ENCODE peak calls at places on chromosomes 11 and 22, in eight cellular contexts. J is heart right ventricle, D is K562, O is left ventricle myocardium inferior, K is psoas muscle, L is thoracic aorta, M is nephron progenitor cell, I is fibroblast of the aortic adventitia. W is an unnamed sample.

GRCh38 chr22:44182591-44183588 is 2.2 kb downstream of the PARVG start:
- DNase-seq in O (peak; percentile 48), M (no peak), L (no peak), J (peak; percentile 34), D (no peak), K (peak; percentile 72), I (no peak), W (no peak)

GRCh38 chr11:105046898-105047579 is 1.9 kb upstream of the CARD16 start:
- DNase-seq in L (no peak), K (no peak), I (peak; percentile 98), J (no peak), M (no peak), O (no peak), D (no peak), W (no peak)

GRCh38 chr22:16803255-16803917 is 21.8 kb downstream of the XKR3 start:
- DNase-seq in M (no peak), I (no peak), D (no peak), K (no peak), L (no peak), J (no peak), O (no peak), W (no peak)

GRCh38 chr11:128251140-128251539 is 336.2 kb downstream of the ETS1 start:
- DNase-seq in L (no peak), O (no peak), D (no peak), M (no peak), J (no peak), K (no peak), I (peak; percentile 40), W (no peak)

GRCh38 chr22:24427500-24428164 is at the start of gene ADORA2A:
- DNase-seq in J (no peak), M (no peak), D (no peak), O (no peak), K (peak; percentile 54), L (no peak), I (no peak), W (no peak)

GRCh38 chr11:23405350-23405937 is 545.2 kb upstream of the CCDC179 start:
- DNase-seq in D (no peak), O (peak; percentile 7), L (no peak), K (no peak), J (no peak), M (no peak), I (no peak), W (no peak)

GRCh38 chr22:31040542-31041398 is 40.3 kb upstream of the SMTN start:
- DNase-seq in M (no peak), O (no peak), L (no peak), J (no peak), D (no peak), K (no peak), I (no peak), W (no peak)

GRCh38 chr11:89498845-89499448 is 7.8 kb upstream of the NOX4 start:
- DNase-seq in M (no peak), O (no peak), J (no peak), I (no peak), K (no peak), D (peak; percentile 5), L (no peak), W (no peak)

GRCh38 chr22:47200273-47201051 is 438.0 kb downstream of the TBC1D22A start:
- DNase-seq in K (peak; percentile 41), J (no peak), I (peak; percentile 8), D (no peak), L (no peak), O (no peak), M (no peak), W (peak; percentile 10)

GRCh38 chr11:69339041-69339733 is 45.2 kb downstream of the MYEOV start:
- DNase-seq in M (no peak), D (no peak), I (no peak), O (no peak), K (no peak), J (no peak), L (no peak), W (no peak)

GRCh38 chr11:69293087-69293486 is 868 bp upstream of the MYEOV start:
- DNase-seq in D (peak; percentile 48), L (no peak), M (no peak), I (no peak), K (peak; percentile 44), J (no peak), O (no peak), W (no peak)

GRCh38 chr11:67600324-67601029 is 6.3 kb upstream of the NDUFV1 start:
- DNase-seq in O (no peak), L (no peak), M (no peak), I (no peak), K (no peak), D (peak; percentile 89), J (no peak), W (no peak)

GRCh38 chr11:46894506-46894905 is 23.8 kb downstream of the LRP4 start:
- DNase-seq in M (no peak), I (no peak), L (no peak), D (no peak), K (no peak), J (no peak), O (no peak), W (no peak)

GRCh38 chr11:93491941-93492340 is 51.2 kb downstream of the SMCO4 start:
- DNase-seq in L (no peak), M (no peak), J (no peak), D (no peak), O (no peak), K (no peak), I (no peak), W (no peak)

GRCh38 chr11:124115782-124116616 is 749 bp downstream of the VWA5A start:
- DNase-seq in K (no peak), L (no peak), D (no peak), O (no peak), I (no peak), J (no peak), M (no peak), W (no peak)

GRCh38 chr11:76448506-76448905 is 3.7 kb downstream of the EMSY start:
- DNase-seq in M (no peak), J (no peak), D (no peak), K (no peak), L (no peak), O (no peak), I (no peak), W (no peak)

GRCh38 chr22:35467788-35468187 is 67.8 kb downstream of the MCM5 start:
- DNase-seq in J (peak; percentile 75), I (peak; percentile 49), M (peak; percentile 20), K (peak; percentile 87), L (peak; percentile 23), O (peak; percentile 86), D (no peak), W (no peak)

GRCh38 chr11:66268953-66269906 is 791 bp downstream of the RAB1B start:
- DNase-seq in D (peak; percentile 54), M (peak; percentile 50), J (no peak), K (peak; percentile 66), L (no peak), I (peak; percentile 41), O (no peak), W (no peak)

GRCh38 chr11:59144579-59145345 is 2.1 kb downstream of the FAM111A start:
- DNase-seq in L (peak; percentile 33), J (peak; percentile 83), K (peak; percentile 85), O (peak; percentile 70), M (peak; percentile 57), D (peak; percentile 88), I (peak; percentile 86), W (peak; percentile 27)
- TF ChIP-seq CTCF in L (no peak), J (peak; percentile 11), K (no peak), O (no peak), M (no peak), D (peak; percentile 59), I (peak; percentile 6), W (no peak)

GRCh38 chr11:70926543-70926942 is 325.8 kb downstream of the SHANK2 start:
- DNase-seq in D (no peak), O (no peak), J (no peak), K (no peak), M (no peak), L (no peak), I (no peak), W (no peak)

GRCh38 chr11:70925238-70925637 is 327.1 kb downstream of the SHANK2 start:
- DNase-seq in I (no peak), D (no peak), L (no peak), O (no peak), J (no peak), M (no peak), K (no peak), W (no peak)

GRCh38 chr11:70930215-70930614 is 322.2 kb downstream of the SHANK2 start:
- DNase-seq in J (no peak), M (no peak), K (no peak), L (no peak), O (no peak), I (no peak), D (no peak), W (no peak)

GRCh38 chr11:70931430-70931829 is 320.9 kb downstream of the SHANK2 start:
- DNase-seq in K (peak; percentile 36), I (no peak), O (peak; percentile 21), L (no peak), M (no peak), D (no peak), J (no peak), W (no peak)

GRCh38 chr11:70928854-70929598 is 323.4 kb downstream of the SHANK2 start:
- DNase-seq in I (no peak), K (peak; percentile 34), D (no peak), J (no peak), L (no peak), M (no peak), O (no peak), W (no peak)
- TF ChIP-seq CTCF in I (no peak), K (no peak), D (no peak), J (no peak), L (no peak), M (no peak), O (no peak), W (no peak)

GRCh38 chr22:50146440-50147228 is 23.9 kb upstream of the PANX2 start:
- DNase-seq in O (peak; percentile 40), L (no peak), K (peak; percentile 81), M (peak; percentile 59), J (no peak), I (peak; percentile 80), D (peak; percentile 72), W (no peak)
- TF ChIP-seq CTCF in O (peak; percentile 78), L (peak; percentile 51), K (peak; percentile 59), M (peak; percentile 56), J (peak; percentile 66), I (peak; percentile 99), D (peak; percentile 81), W (no peak)

GRCh38 chr11:90775573-90776165 is 552.8 kb upstream of the CHORDC1 start:
- DNase-seq in I (no peak), L (no peak), K (no peak), O (no peak), M (no peak), J (no peak), D (no peak), W (no peak)

GRCh38 chr11:90774727-90775572 is 552.1 kb upstream of the CHORDC1 start:
- DNase-seq in L (no peak), M (peak; percentile 7), J (no peak), K (peak; percentile 31), D (no peak), O (no peak), I (no peak), W (no peak)

GRCh38 chr11:90764691-90765090 is 541.8 kb upstream of the CHORDC1 start:
- DNase-seq in L (no peak), D (no peak), M (no peak), K (no peak), O (no peak), I (no peak), J (no peak), W (no peak)

GRCh38 chr11:90770007-90770406 is 547.2 kb upstream of the CHORDC1 start:
- DNase-seq in D (no peak), I (no peak), J (no peak), L (no peak), M (no peak), K (no peak), O (no peak), W (no peak)
- TF ChIP-seq CTCF in D (no peak), I (no peak), J (no peak), L (no peak), M (no peak), K (no peak), O (no peak), W (no peak)

GRCh38 chr22:22110548-22111266 is 128.1 kb upstream of the TOP3B start:
- DNase-seq in M (peak; percentile 60), D (peak; percentile 89), I (peak; percentile 70), L (no peak), K (no peak), J (peak; percentile 30), O (no peak), W (no peak)
- TF ChIP-seq CTCF in M (peak; percentile 47), D (no peak), I (peak; percentile 77), L (peak; percentile 21), K (peak; percentile 25), J (peak; percentile 44), O (peak; percentile 60), W (no peak)